ENCODE peak calls at places on chromosomes 11 and 22, in ten cellular contexts. One of them, this sample, is unnamed.
A peak's percentile ranks its signal among the peaks of the same experiment; 100 is the strongest.

GRCh38 chr11:65571940-65572339 is 398 bp upstream of the FAM89B start:
- DNase-seq in ovary: no peak
- DNase-seq in tibial nerve: no peak
- DNase-seq in prostate gland: no peak
- DNase-seq in heart left ventricle: no peak
- DNase-seq in aorta: no peak
- DNase-seq in thyroid gland: no peak
- DNase-seq in DND-41: no peak
- DNase-seq in GM23338: peak; percentile 87
- DNase-seq in endothelial cell of umbilical vein: peak; percentile 73
- DNase-seq in this sample: no peak

GRCh38 chr11:23569134-23569533 is 708.9 kb upstream of the CCDC179 start:
- DNase-seq in thyroid gland: no peak
- DNase-seq in endothelial cell of umbilical vein: no peak
- DNase-seq in prostate gland: no peak
- DNase-seq in GM23338: no peak
- DNase-seq in DND-41: no peak
- DNase-seq in ovary: no peak
- DNase-seq in tibial nerve: no peak
- DNase-seq in aorta: no peak
- DNase-seq in heart left ventricle: no peak
- DNase-seq in this sample: no peak

GRCh38 chr22:23365524-23365923 is 185.2 kb downstream of the BCR start:
- DNase-seq in prostate gland: peak; percentile 80
- DNase-seq in ovary: no peak
- DNase-seq in aorta: no peak
- DNase-seq in GM23338: no peak
- DNase-seq in endothelial cell of umbilical vein: no peak
- DNase-seq in DND-41: no peak
- DNase-seq in tibial nerve: no peak
- DNase-seq in heart left ventricle: no peak
- DNase-seq in thyroid gland: no peak
- DNase-seq in this sample: no peak

GRCh38 chr11:85628771-85629341 is 463 bp downstream of the TMEM126B start:
- DNase-seq in DND-41: no peak
- DNase-seq in prostate gland: no peak
- DNase-seq in tibial nerve: no peak
- DNase-seq in heart left ventricle: no peak
- DNase-seq in GM23338: peak; percentile 8
- DNase-seq in thyroid gland: no peak
- DNase-seq in ovary: no peak
- DNase-seq in endothelial cell of umbilical vein: no peak
- DNase-seq in aorta: no peak
- DNase-seq in this sample: no peak

GRCh38 chr11:103420593-103420992 is 311.4 kb downstream of the DYNC2H1 start:
- DNase-seq in DND-41: no peak
- DNase-seq in thyroid gland: no peak
- DNase-seq in prostate gland: no peak
- DNase-seq in endothelial cell of umbilical vein: peak; percentile 24
- DNase-seq in ovary: no peak
- DNase-seq in GM23338: no peak
- DNase-seq in aorta: no peak
- DNase-seq in heart left ventricle: no peak
- DNase-seq in tibial nerve: no peak
- DNase-seq in this sample: no peak

GRCh38 chr11:65382804-65383368 is 440 bp upstream of the SLC25A45 start:
- DNase-seq in GM23338: no peak
- DNase-seq in DND-41: no peak
- DNase-seq in prostate gland: no peak
- DNase-seq in aorta: no peak
- DNase-seq in tibial nerve: no peak
- DNase-seq in ovary: peak; percentile 89
- DNase-seq in heart left ventricle: no peak
- DNase-seq in thyroid gland: peak; percentile 96
- DNase-seq in endothelial cell of umbilical vein: no peak
- DNase-seq in this sample: no peak

GRCh38 chr11:20035701-20036601 is 124.3 kb downstream of the DBX1 start:
- DNase-seq in heart left ventricle: no peak
- DNase-seq in aorta: no peak
- DNase-seq in GM23338: no peak
- DNase-seq in ovary: no peak
- DNase-seq in tibial nerve: peak; percentile 29
- DNase-seq in prostate gland: no peak
- DNase-seq in DND-41: no peak
- DNase-seq in endothelial cell of umbilical vein: no peak
- DNase-seq in thyroid gland: no peak
- DNase-seq in this sample: no peak

GRCh38 chr22:20096574-20097420 is 16.8 kb downstream of the DGCR8 start:
- DNase-seq in DND-41: no peak
- DNase-seq in prostate gland: no peak
- DNase-seq in tibial nerve: no peak
- DNase-seq in GM23338: no peak
- DNase-seq in endothelial cell of umbilical vein: no peak
- DNase-seq in thyroid gland: no peak
- DNase-seq in aorta: no peak
- DNase-seq in heart left ventricle: no peak
- DNase-seq in ovary: no peak
- DNase-seq in this sample: no peak

GRCh38 chr11:36774603-36775002 is 176.6 kb upstream of the RAG2 start:
- DNase-seq in ovary: no peak
- DNase-seq in DND-41: no peak
- DNase-seq in heart left ventricle: no peak
- DNase-seq in prostate gland: no peak
- DNase-seq in GM23338: no peak
- DNase-seq in aorta: no peak
- DNase-seq in endothelial cell of umbilical vein: no peak
- DNase-seq in tibial nerve: no peak
- DNase-seq in thyroid gland: no peak
- DNase-seq in this sample: no peak

GRCh38 chr11:22903782-22904181 is 43.5 kb upstream of the CCDC179 start:
- DNase-seq in DND-41: no peak
- DNase-seq in tibial nerve: no peak
- DNase-seq in prostate gland: no peak
- DNase-seq in thyroid gland: no peak
- DNase-seq in ovary: no peak
- DNase-seq in heart left ventricle: no peak
- DNase-seq in GM23338: no peak
- DNase-seq in aorta: no peak
- DNase-seq in endothelial cell of umbilical vein: no peak
- DNase-seq in this sample: no peak

GRCh38 chr22:36160499-36160942 is at the start of gene APOL3:
- DNase-seq in prostate gland: peak; percentile 86
- DNase-seq in DND-41: peak; percentile 81
- DNase-seq in ovary: peak; percentile 75
- DNase-seq in tibial nerve: peak; percentile 47
- DNase-seq in aorta: peak; percentile 87
- DNase-seq in endothelial cell of umbilical vein: peak; percentile 85
- DNase-seq in heart left ventricle: peak; percentile 88
- DNase-seq in GM23338: no peak
- DNase-seq in thyroid gland: peak; percentile 53
- DNase-seq in this sample: peak; percentile 59

GRCh38 chr22:46064966-46065666 is 85.2 kb upstream of the PPARA start:
- DNase-seq in aorta: peak; percentile 39
- DNase-seq in tibial nerve: peak; percentile 13
- DNase-seq in ovary: peak; percentile 41
- DNase-seq in DND-41: no peak
- DNase-seq in heart left ventricle: peak; percentile 42
- DNase-seq in thyroid gland: no peak
- DNase-seq in GM23338: no peak
- DNase-seq in endothelial cell of umbilical vein: no peak
- DNase-seq in prostate gland: no peak
- DNase-seq in this sample: no peak

GRCh38 chr22:19764050-19764593 is 3.5 kb downstream of the TBX1 start:
- DNase-seq in thyroid gland: no peak
- DNase-seq in GM23338: peak; percentile 31
- DNase-seq in aorta: no peak
- DNase-seq in ovary: no peak
- DNase-seq in prostate gland: no peak
- DNase-seq in tibial nerve: no peak
- DNase-seq in endothelial cell of umbilical vein: no peak
- DNase-seq in heart left ventricle: no peak
- DNase-seq in DND-41: no peak
- DNase-seq in this sample: no peak

GRCh38 chr11:78344114-78344513 is 73.5 kb downstream of the GAB2 start:
- DNase-seq in DND-41: no peak
- DNase-seq in aorta: no peak
- DNase-seq in tibial nerve: no peak
- DNase-seq in thyroid gland: no peak
- DNase-seq in prostate gland: no peak
- DNase-seq in GM23338: no peak
- DNase-seq in ovary: no peak
- DNase-seq in endothelial cell of umbilical vein: peak; percentile 52
- DNase-seq in heart left ventricle: no peak
- DNase-seq in this sample: no peak

GRCh38 chr22:44171486-44172076 is 9.1 kb upstream of the PARVG start:
- DNase-seq in endothelial cell of umbilical vein: no peak
- DNase-seq in aorta: no peak
- DNase-seq in tibial nerve: no peak
- DNase-seq in DND-41: no peak
- DNase-seq in thyroid gland: no peak
- DNase-seq in GM23338: no peak
- DNase-seq in ovary: no peak
- DNase-seq in heart left ventricle: no peak
- DNase-seq in prostate gland: no peak
- DNase-seq in this sample: no peak

GRCh38 chr11:102318469-102318868 is 1.2 kb downstream of the BIRC3 start:
- DNase-seq in GM23338: no peak
- DNase-seq in endothelial cell of umbilical vein: no peak
- DNase-seq in aorta: no peak
- DNase-seq in tibial nerve: no peak
- DNase-seq in heart left ventricle: no peak
- DNase-seq in thyroid gland: no peak
- DNase-seq in prostate gland: no peak
- DNase-seq in ovary: no peak
- DNase-seq in DND-41: no peak
- DNase-seq in this sample: peak; percentile 67

GRCh38 chr11:123536690-123537437 is 106.8 kb downstream of the GRAMD1B start:
- DNase-seq in tibial nerve: no peak
- DNase-seq in GM23338: peak; percentile 52
- DNase-seq in heart left ventricle: peak; percentile 69
- DNase-seq in endothelial cell of umbilical vein: no peak
- DNase-seq in ovary: no peak
- DNase-seq in DND-41: no peak
- DNase-seq in aorta: peak; percentile 55
- DNase-seq in prostate gland: no peak
- DNase-seq in thyroid gland: peak; percentile 57
- DNase-seq in this sample: no peak

DNA sequence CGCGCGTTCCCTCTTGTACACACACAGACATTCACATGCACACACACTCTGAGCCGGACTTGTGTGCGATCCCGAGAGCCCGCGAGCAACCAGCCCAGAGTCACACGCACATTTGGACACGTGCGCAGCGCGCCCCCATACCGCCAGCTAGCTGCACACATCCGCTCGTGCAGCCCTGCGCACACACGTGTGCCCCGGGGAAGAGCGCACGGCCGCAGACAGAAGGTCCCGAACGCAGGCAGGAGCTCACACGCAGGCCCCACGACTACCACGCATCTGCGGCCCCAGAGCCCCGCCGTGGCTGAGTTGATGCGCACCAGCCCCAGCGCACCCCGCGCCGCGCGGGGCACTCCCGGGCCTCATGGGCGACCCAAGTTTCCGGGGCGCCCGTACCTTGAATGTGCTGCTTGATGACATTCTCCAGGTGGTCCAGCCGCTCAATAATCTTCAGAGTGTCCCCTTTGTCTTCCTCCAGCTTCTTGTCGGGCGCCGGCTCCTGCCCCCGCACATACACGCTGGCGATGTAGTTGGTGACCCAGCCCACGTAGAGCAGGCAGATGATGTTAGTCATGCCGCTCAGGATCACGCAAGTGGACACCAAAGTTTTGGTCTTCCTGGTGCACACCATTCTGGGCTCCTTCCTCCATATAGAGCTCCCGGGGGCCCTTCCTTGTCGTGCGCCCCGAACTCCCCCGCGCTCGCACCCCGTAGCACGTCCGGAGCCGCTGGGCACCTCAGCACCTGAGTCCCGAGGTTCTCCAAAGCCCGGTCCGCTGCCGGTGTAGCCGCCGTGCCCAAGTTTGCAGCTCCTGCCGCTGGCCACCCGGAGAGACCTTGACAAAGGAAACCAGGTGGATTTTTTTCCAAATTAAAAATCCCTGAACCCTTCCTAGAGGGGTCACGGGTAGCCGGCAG is 582 bp downstream of the GALNT18 start:
- DNase-seq in aorta: peak; percentile 61
- DNase-seq in prostate gland: peak; percentile 38
- DNase-seq in GM23338: peak; percentile 50
- DNase-seq in DND-41: no peak
- DNase-seq in tibial nerve: no peak
- DNase-seq in ovary: peak; percentile 37
- DNase-seq in endothelial cell of umbilical vein: peak; percentile 5
- DNase-seq in thyroid gland: peak; percentile 64
- DNase-seq in heart left ventricle: peak; percentile 62
- DNase-seq in this sample: no peak
- H3K27ac ChIP-seq in aorta: peak overlapping the region; percentile 65
- H3K27ac ChIP-seq in prostate gland: peak overlapping the region; percentile 78
- H3K27ac ChIP-seq in GM23338: no peak overlapping the region
- H3K27ac ChIP-seq in DND-41: no peak overlapping the region
- H3K27ac ChIP-seq in tibial nerve: peak overlapping the region; percentile 47
- H3K27ac ChIP-seq in ovary: no peak overlapping the region
- H3K27ac ChIP-seq in endothelial cell of umbilical vein: no peak overlapping the region
- H3K27ac ChIP-seq in thyroid gland: peak overlapping the region; percentile 57
- H3K27ac ChIP-seq in heart left ventricle: peak overlapping the region; percentile 81
- H3K27ac ChIP-seq in this sample: no peak overlapping the region

GRCh38 chr11:131658414-131658813 is 288.0 kb downstream of the NTM start:
- DNase-seq in aorta: no peak
- DNase-seq in thyroid gland: no peak
- DNase-seq in prostate gland: no peak
- DNase-seq in GM23338: no peak
- DNase-seq in heart left ventricle: no peak
- DNase-seq in tibial nerve: no peak
- DNase-seq in DND-41: no peak
- DNase-seq in ovary: no peak
- DNase-seq in endothelial cell of umbilical vein: no peak
- DNase-seq in this sample: no peak
- H3K4me1 ChIP-seq in aorta: no peaks in the 10 kb centered on the region
- H3K4me1 ChIP-seq in thyroid gland: peaks cover 15% of the 10 kb centered on the region
- H3K4me1 ChIP-seq in prostate gland: no peaks in the 10 kb centered on the region
- H3K4me1 ChIP-seq in GM23338: peaks cover 63% of the 10 kb centered on the region
- H3K4me1 ChIP-seq in heart left ventricle: no peaks in the 10 kb centered on the region
- H3K4me1 ChIP-seq in tibial nerve: peaks cover 3% of the 10 kb centered on the region
- H3K4me1 ChIP-seq in DND-41: peaks cover 64% of the 10 kb centered on the region
- H3K4me1 ChIP-seq in ovary: peaks cover 2% of the 10 kb centered on the region
- H3K4me1 ChIP-seq in endothelial cell of umbilical vein: no peaks in the 10 kb centered on the region
- H3K4me1 ChIP-seq in this sample: no peaks in the 10 kb centered on the region

GRCh38 chr11:35275808-35276170 is 136.8 kb downstream of the CD44 start:
- DNase-seq in GM23338: no peak
- DNase-seq in prostate gland: no peak
- DNase-seq in endothelial cell of umbilical vein: no peak
- DNase-seq in heart left ventricle: no peak
- DNase-seq in ovary: no peak
- DNase-seq in thyroid gland: no peak
- DNase-seq in aorta: no peak
- DNase-seq in DND-41: no peak
- DNase-seq in tibial nerve: no peak
- DNase-seq in this sample: no peak
- H3K4me3 ChIP-seq in GM23338: no peak overlapping the region
- H3K4me3 ChIP-seq in prostate gland: no peak overlapping the region
- H3K4me3 ChIP-seq in endothelial cell of umbilical vein: no peak overlapping the region
- H3K4me3 ChIP-seq in heart left ventricle: no peak overlapping the region
- H3K4me3 ChIP-seq in ovary: no peak overlapping the region
- H3K4me3 ChIP-seq in thyroid gland: no peak overlapping the region
- H3K4me3 ChIP-seq in aorta: no peak overlapping the region
- H3K4me3 ChIP-seq in DND-41: no peak overlapping the region
- H3K4me3 ChIP-seq in tibial nerve: no peak overlapping the region
- H3K4me3 ChIP-seq in this sample: no peak overlapping the region

GRCh38 chr11:75719089-75719638 is 1.5 kb downstream of the MOGAT2 start:
- DNase-seq in aorta: no peak
- DNase-seq in prostate gland: peak; percentile 46
- DNase-seq in DND-41: no peak
- DNase-seq in thyroid gland: no peak
- DNase-seq in endothelial cell of umbilical vein: no peak
- DNase-seq in heart left ventricle: no peak
- DNase-seq in tibial nerve: no peak
- DNase-seq in GM23338: no peak
- DNase-seq in ovary: no peak
- DNase-seq in this sample: no peak
- H3K27ac ChIP-seq in aorta: no peak overlapping the region
- H3K27ac ChIP-seq in prostate gland: peak overlapping the region; percentile 70
- H3K27ac ChIP-seq in DND-41: no peak overlapping the region
- H3K27ac ChIP-seq in thyroid gland: no peak overlapping the region
- H3K27ac ChIP-seq in endothelial cell of umbilical vein: no peak overlapping the region
- H3K27ac ChIP-seq in heart left ventricle: no peak overlapping the region
- H3K27ac ChIP-seq in tibial nerve: no peak overlapping the region
- H3K27ac ChIP-seq in GM23338: no peak overlapping the region
- H3K27ac ChIP-seq in ovary: no peak overlapping the region
- H3K27ac ChIP-seq in this sample: no peak overlapping the region